ENCODE peak calls at places on chromosomes 6 and 20, in seven cellular contexts. N is IMR-90, U is H1, T is H9, K is mesenchymal stem cell, C is mesendoderm, S is trophoblast cell. V is an unnamed sample.

GRCh38 chr20:25586877-25587276 is 1.5 kb upstream of the NINL start:
- DNase-seq in N (peak), U (no peak), T (no peak), K (peak), C (no peak), S (no peak), V (no peak)

GRCh38 chr6:43450699-43451131 is 4.6 kb downstream of the DLK2 start:
- DNase-seq in N (no peak), U (no peak), T (no peak), K (no peak), C (no peak), S (no peak), V (no peak)

GRCh38 chr6:89298680-89299450 is 16.2 kb downstream of the GABRR2 start:
- DNase-seq in N (peak), U (no peak), T (no peak), K (peak), C (peak), S (peak), V (no peak)

GRCh38 chr6:42088101-42088591 is 37.8 kb downstream of the TAF8 start:
- DNase-seq in N (peak), U (no peak), T (no peak), K (peak), C (peak), S (no peak), V (no peak)

GRCh38 chr6:157570752-157571151 is 189.8 kb downstream of the ZDHHC14 start:
- DNase-seq in N (no peak), U (no peak), T (no peak), K (no peak), C (no peak), S (no peak), V (no peak)

GRCh38 chr6:160161647-160161986 is 40.0 kb downstream of the SLC22A1 start:
- DNase-seq in N (no peak), U (no peak), T (peak), K (no peak), C (peak), S (no peak), V (no peak)

GRCh38 chr20:50438986-50439407 is 71.2 kb upstream of the PTPN1 start:
- DNase-seq in N (peak), U (no peak), T (no peak), K (peak), C (peak), S (peak), V (no peak)

GRCh38 chr6:97947841-97948240 is 664.8 kb upstream of the MMS22L start:
- DNase-seq in N (peak), U (no peak), T (no peak), K (peak), C (peak), S (peak), V (no peak)

GRCh38 chr20:40668449-40669228 is 20.4 kb downstream of the MAFB start:
- DNase-seq in N (no peak), U (no peak), T (no peak), K (no peak), C (no peak), S (no peak), V (no peak)

GRCh38 chr6:127225497-127225896 is 41.2 kb upstream of the RNF146 start:
- DNase-seq in N (no peak), U (no peak), T (no peak), K (no peak), C (peak), S (no peak), V (no peak)

GRCh38 chr6:87808005-87808757 is 106.1 kb upstream of the AKIRIN2 start:
- DNase-seq in N (peak), U (no peak), T (no peak), K (no peak), C (no peak), S (peak), V (no peak)

GRCh38 chr6:75368151-75368779 is 83.7 kb upstream of the TMEM30A start:
- DNase-seq in N (peak), U (no peak), T (peak), K (peak), C (peak), S (peak), V (peak)

GRCh38 chr20:23048283-23049200 is 930 bp downstream of the THBD start:
- DNase-seq in N (peak), U (no peak), T (peak), K (peak), C (peak), S (peak), V (peak)

GRCh38 chr20:62772994-62773858 is 23.0 kb upstream of the MRGBP start:
- DNase-seq in N (peak), U (no peak), T (no peak), K (no peak), C (no peak), S (no peak), V (no peak)

GRCh38 chr6:107064579-107065065 is 36.6 kb downstream of the MTRES1 start:
- DNase-seq in N (peak), U (no peak), T (no peak), K (peak), C (no peak), S (no peak), V (no peak)

GRCh38 chr6:35624341-35625070 is 64.2 kb downstream of the FKBP5 start:
- DNase-seq in N (peak), U (no peak), T (no peak), K (peak), C (peak), S (peak), V (no peak)

GRCh38 chr20:45626540-45626939 is 3.0 kb upstream of the WFDC10A start:
- DNase-seq in N (no peak), U (no peak), T (no peak), K (no peak), C (no peak), S (no peak), V (no peak)

GRCh38 chr20:13059398-13060136 is 50.8 kb downstream of the SPTLC3 start:
- DNase-seq in N (no peak), U (no peak), T (peak), K (no peak), C (no peak), S (no peak), V (no peak)

GRCh38 chr6:138541793-138542481 is 42.6 kb upstream of the NHSL1 start:
- DNase-seq in N (no peak), U (no peak), T (no peak), K (peak), C (peak), S (no peak), V (no peak)

GRCh38 chr6:23316131-23316530 is 746.8 kb downstream of the HDGFL1 start:
- DNase-seq in N (peak), U (no peak), T (no peak), K (no peak), C (no peak), S (no peak), V (no peak)

GRCh38 chr20:10218536-10219451 is at the start of gene SNAP25:
- DNase-seq in N (peak), U (no peak), T (peak), K (peak), C (peak), S (peak), V (peak)

GRCh38 chr6:157962601-157963084 is 19.0 kb upstream of the SYNJ2 start:
- DNase-seq in N (peak), U (no peak), T (no peak), K (no peak), C (no peak), S (peak), V (no peak)

GRCh38 chr6:93900142-93900541 is 480.8 kb upstream of the EPHA7 start:
- DNase-seq in N (no peak), U (no peak), T (no peak), K (no peak), C (no peak), S (no peak), V (no peak)

GRCh38 chr6:116206231-116206903 is 47.5 kb downstream of the TSPYL4 start:
- DNase-seq in N (no peak), U (no peak), T (no peak), K (peak), C (no peak), S (no peak), V (no peak)

GRCh38 chr6:169370054-169370453 is 116.4 kb upstream of the THBS2 start:
- DNase-seq in N (peak), U (no peak), T (no peak), K (no peak), C (no peak), S (peak), V (no peak)

GRCh38 chr6:160428069-160428430 is 79.9 kb downstream of the SLC22A3 start:
- DNase-seq in N (no peak), U (no peak), T (no peak), K (no peak), C (no peak), S (no peak), V (no peak)

GRCh38 chr20:5865604-5866003 is 84.7 kb downstream of the TRMT6 start:
- DNase-seq in N (no peak), U (no peak), T (no peak), K (no peak), C (no peak), S (no peak), V (no peak)

GRCh38 chr6:156816505-156816904 is 39.3 kb downstream of the ARID1B start:
- DNase-seq in N (peak), U (no peak), T (no peak), K (peak), C (no peak), S (no peak), V (no peak)

GRCh38 chr20:23021941-23022340 is 13.2 kb upstream of the SSTR4 start:
- DNase-seq in N (peak), U (no peak), T (no peak), K (peak), C (no peak), S (no peak), V (no peak)

GRCh38 chr20:44028868-44029847 is 114.5 kb downstream of the TOX2 start:
- DNase-seq in N (no peak), U (no peak), T (no peak), K (no peak), C (peak), S (no peak), V (no peak)

GRCh38 chr6:80425089-80425823 is 318.8 kb downstream of the BCKDHB start:
- DNase-seq in N (peak), U (no peak), T (no peak), K (peak), C (no peak), S (peak), V (no peak)

GRCh38 chr6:37965964-37966676 is 146.6 kb downstream of the ZFAND3 start:
- DNase-seq in N (peak), U (no peak), T (no peak), K (no peak), C (no peak), S (no peak), V (no peak)

GRCh38 chr6:33053230-33053629 is 20.2 kb downstream of the HLA-DPA1 start:
- DNase-seq in N (peak), U (no peak), T (no peak), K (no peak), C (peak), S (peak), V (no peak)

GRCh38 chr6:159044899-159045727 is at the start of gene TAGAP:
- DNase-seq in N (peak), U (no peak), T (no peak), K (no peak), C (no peak), S (peak), V (no peak)

GRCh38 chr6:56913276-56914138 is 41.4 kb upstream of the BEND6 start:
- DNase-seq in N (peak), U (no peak), T (no peak), K (no peak), C (no peak), S (no peak), V (no peak)

GRCh38 chr6:167756594-167756993 is 70.1 kb upstream of the AFDN start:
- DNase-seq in N (no peak), U (no peak), T (no peak), K (no peak), C (no peak), S (peak), V (no peak)
- H2BK120ac ChIP-seq in N (no peak), U (no peak), T (no peak), K (no peak), C (no peak), S (no peak), V (no peak)

DNA sequence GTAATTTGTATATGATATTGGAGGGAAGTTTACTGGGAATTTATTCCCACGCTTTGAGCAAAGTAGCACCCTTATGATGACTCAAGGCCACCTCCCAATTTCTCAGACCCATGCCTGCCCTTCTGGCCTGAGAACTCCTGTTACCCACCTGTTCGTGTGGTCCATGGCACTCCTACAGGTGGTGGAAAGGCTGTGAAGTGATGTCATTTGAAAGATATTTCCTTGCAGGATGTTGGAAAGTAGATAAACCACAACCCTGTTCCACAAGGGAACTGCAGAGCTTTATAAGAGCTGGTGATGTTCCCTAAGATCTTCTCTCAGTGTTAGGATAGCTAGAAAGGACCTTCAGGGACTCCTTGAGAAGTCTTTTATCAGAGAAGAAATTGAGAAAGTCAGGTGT is 70.5 kb downstream of the ADGRG6 start:
- DNase-seq in N (peak), U (no peak), T (no peak), K (peak), C (peak), S (peak), V (no peak)
- H2BK120ac ChIP-seq in N (peak), U (no peak), T (no peak), K (no peak), C (no peak), S (no peak), V (no peak)

GRCh38 chr6:1522779-1523178 is 86.9 kb upstream of the FOXC1 start:
- DNase-seq in N (no peak), U (no peak), T (no peak), K (no peak), C (no peak), S (no peak), V (no peak)
- H2BK120ac ChIP-seq in N (no peak), U (no peak), T (no peak), K (no peak), C (no peak), S (no peak), V (no peak)

GRCh38 chr6:112951829-112952228 is 604.7 kb downstream of the RFPL4B start:
- DNase-seq in N (no peak), U (no peak), T (no peak), K (peak), C (no peak), S (no peak), V (no peak)
- H2BK120ac ChIP-seq in N (no peak), U (no peak), T (no peak), K (no peak), C (no peak), S (no peak), V (no peak)

GRCh38 chr6:30101939-30102700 is 10.8 kb downstream of the TRIM31 start:
- DNase-seq in N (peak), U (peak), T (peak), K (peak), C (peak), S (peak), V (peak)
- H2BK120ac ChIP-seq in N (no peak), U (no peak), T (no peak), K (no peak), C (no peak), S (no peak), V (no peak)

GRCh38 chr20:21432911-21433310 is 35.6 kb upstream of the NKX2-4 start:
- DNase-seq in N (no peak), U (no peak), T (no peak), K (no peak), C (peak), S (peak), V (no peak)
- H2BK120ac ChIP-seq in N (no peak), U (no peak), T (no peak), K (no peak), C (no peak), S (no peak), V (no peak)

GRCh38 chr6:142218441-142218840 is 71.4 kb downstream of the VTA1 start:
- DNase-seq in N (peak), U (no peak), T (no peak), K (no peak), C (no peak), S (no peak), V (no peak)
- H2BK120ac ChIP-seq in N (no peak), U (no peak), T (no peak), K (no peak), C (no peak), S (no peak), V (no peak)

GRCh38 chr6:117275205-117275604 is 9.8 kb downstream of the VGLL2 start:
- DNase-seq in N (no peak), U (no peak), T (no peak), K (no peak), C (no peak), S (peak), V (no peak)
- H2BK120ac ChIP-seq in N (no peak), U (no peak), T (no peak), K (no peak), C (no peak), S (no peak), V (no peak)

V was measured in neuronal stem cell.